ENCODE peak calls at places on chromosomes 5 and 9, in six cellular contexts. D, A, K, J, R and C are unnamed samples.
A peak's percentile ranks its signal among the peaks of the same experiment; 100 is the strongest.

GRCh38 chr9:134642385-134643181 is 980 bp downstream of the COL5A1 start:
- DNase-seq in D (no peak), A (peak; percentile 62), K (no peak), J (no peak), R (peak; percentile 82), C (no peak)

GRCh38 chr5:59810041-59810440 is 83.5 kb downstream of the PDE4D start:
- DNase-seq in D (peak; percentile 71), A (peak; percentile 59), K (peak; percentile 76), J (peak; percentile 74), R (no peak), C (peak; percentile 58)

GRCh38 chr5:170585278-170585677 is 81.5 kb downstream of the KCNIP1 start:
- DNase-seq in D (no peak), A (no peak), K (no peak), J (no peak), R (no peak), C (no peak)

GRCh38 chr5:152505442-152506042 is 100.5 kb upstream of the NMUR2 start:
- DNase-seq in D (peak; percentile 74), A (no peak), K (peak; percentile 70), J (peak; percentile 87), R (peak; percentile 28), C (no peak)

GRCh38 chr5:26024774-26025173 is 1013.6 kb downstream of the CDH9 start:
- DNase-seq in D (no peak), A (no peak), K (peak; percentile 62), J (no peak), R (no peak), C (no peak)

GRCh38 chr9:74078647-74079046 is 418.5 kb upstream of the RORB start:
- DNase-seq in D (no peak), A (no peak), K (no peak), J (no peak), R (no peak), C (no peak)

GRCh38 chr5:1801061-1801953 is at the start of gene NDUFS6:
- DNase-seq in D (peak; percentile 83), A (no peak), K (peak; percentile 81), J (peak; percentile 3), R (no peak), C (peak; percentile 73)

GRCh38 chr9:115103746-115104477 is 14.0 kb downstream of the TNC start:
- DNase-seq in D (no peak), A (no peak), K (peak; percentile 56), J (no peak), R (no peak), C (no peak)

GRCh38 chr9:33791117-33791516 is 4.2 kb upstream of the PRSS3 start:
- DNase-seq in D (peak; percentile 23), A (no peak), K (no peak), J (no peak), R (peak; percentile 38), C (no peak)

GRCh38 chr5:146965781-146966659 is 87.5 kb upstream of the PPP2R2B start:
- DNase-seq in D (peak; percentile 67), A (peak; percentile 64), K (peak; percentile 90), J (peak; percentile 92), R (peak; percentile 47), C (peak; percentile 35)

GRCh38 chr9:125969462-125969861 is 222.3 kb downstream of the PBX3 start:
- DNase-seq in D (no peak), A (no peak), K (no peak), J (no peak), R (no peak), C (no peak)

GRCh38 chr9:134234687-134235359 is 70.5 kb upstream of the RNU6ATAC start:
- DNase-seq in D (peak; percentile 68), A (no peak), K (no peak), J (no peak), R (no peak), C (no peak)

GRCh38 chr5:39765381-39765780 is 340.6 kb upstream of the DAB2 start:
- DNase-seq in D (no peak), A (no peak), K (no peak), J (no peak), R (no peak), C (no peak)

GRCh38 chr5:72584466-72584865 is 77.3 kb upstream of the ZNF366 start:
- DNase-seq in D (no peak), A (no peak), K (peak; percentile 21), J (no peak), R (no peak), C (no peak)

GRCh38 chr9:136532799-136533774 is 12.8 kb downstream of the NOTCH1 start:
- DNase-seq in D (no peak), A (no peak), K (no peak), J (no peak), R (no peak), C (peak; percentile 60)

GRCh38 chr9:124309665-124310064 is 51.9 kb downstream of the NEK6 start:
- DNase-seq in D (no peak), A (peak; percentile 86), K (no peak), J (no peak), R (peak; percentile 95), C (no peak)